ENCODE peak calls at places on chromosomes 6 and 20, in seven cellular contexts. V, J, D, C, Q, E and O are unnamed samples.

GRCh38 chr6:145086197-145086596 is 649.1 kb downstream of the EPM2A start:
- DNase-seq in V (no peak), J (peak), D (no peak), C (no peak), Q (no peak), E (no peak), O (no peak)

GRCh38 chr6:25794784-25795183 is 37.1 kb downstream of the SLC17A1 start:
- DNase-seq in V (no peak), J (no peak), D (no peak), C (no peak), Q (no peak), E (no peak), O (no peak)

GRCh38 chr6:160795716-160796115 is 93.7 kb downstream of the PLG start:
- DNase-seq in V (no peak), J (no peak), D (no peak), C (no peak), Q (no peak), E (no peak), O (no peak)

GRCh38 chr20:38725959-38726848 is 1.9 kb downstream of the SLC32A1 start:
- DNase-seq in V (no peak), J (peak), D (no peak), C (peak), Q (peak), E (peak), O (peak)

GRCh38 chr6:157648561-157648960 is 174.5 kb upstream of the SNX9 start:
- DNase-seq in V (no peak), J (no peak), D (no peak), C (no peak), Q (no peak), E (no peak), O (no peak)

GRCh38 chr20:57400262-57400701 is 9.1 kb downstream of the RBM38 start:
- DNase-seq in V (peak), J (no peak), D (no peak), C (no peak), Q (no peak), E (no peak), O (no peak)

GRCh38 chr6:77926198-77926752 is 273.4 kb downstream of the MEI4 start:
- DNase-seq in V (no peak), J (no peak), D (no peak), C (no peak), Q (no peak), E (no peak), O (no peak)

GRCh38 chr20:33798444-33798843 is 12.7 kb upstream of the CHMP4B start:
- DNase-seq in V (no peak), J (no peak), D (no peak), C (no peak), Q (no peak), E (no peak), O (no peak)

GRCh38 chr20:58722379-58722778 is 29.8 kb downstream of the NPEPL1 start:
- DNase-seq in V (peak), J (no peak), D (no peak), C (no peak), Q (no peak), E (peak), O (no peak)

GRCh38 chr6:33105916-33106871 is 30.4 kb downstream of the HLA-DPB1 start:
- DNase-seq in V (no peak), J (peak), D (no peak), C (no peak), Q (no peak), E (no peak), O (no peak)

GRCh38 chr20:14197097-14197496 is 140.3 kb downstream of the FLRT3 start:
- DNase-seq in V (no peak), J (no peak), D (no peak), C (no peak), Q (no peak), E (no peak), O (no peak)

GRCh38 chr20:54662064-54662463 is 186.7 kb downstream of the DOK5 start:
- DNase-seq in V (no peak), J (no peak), D (no peak), C (no peak), Q (no peak), E (no peak), O (no peak)

GRCh38 chr6:101683884-101684283 is 290.4 kb downstream of the GRIK2 start:
- DNase-seq in V (no peak), J (no peak), D (no peak), C (no peak), Q (no peak), E (no peak), O (no peak)

GRCh38 chr6:138115877-138116660 is 8.8 kb upstream of the PERP start:
- DNase-seq in V (peak), J (peak), D (no peak), C (peak), Q (peak), E (peak), O (no peak)

GRCh38 chr6:95143408-95144180 is 433.7 kb upstream of the MANEA start:
- DNase-seq in V (no peak), J (no peak), D (no peak), C (no peak), Q (no peak), E (no peak), O (no peak)

GRCh38 chr6:137863126-137863996 is 3.7 kb upstream of the TNFAIP3 start:
- DNase-seq in V (no peak), J (no peak), D (no peak), C (no peak), Q (no peak), E (peak), O (no peak)

GRCh38 chr20:23584434-23585199 is 16.3 kb upstream of the CST9L start:
- DNase-seq in V (no peak), J (no peak), D (no peak), C (no peak), Q (no peak), E (no peak), O (no peak)
- TF ChIP-seq POLR2A in V (no peak), J (no peak), D (no peak), C (no peak), Q (no peak), E (no peak), O (no peak)

GRCh38 chr20:3470627-3471396 is at the start of gene ATRN:
- DNase-seq in V (peak), J (peak), D (peak), C (peak), Q (peak), E (peak), O (peak)
- TF ChIP-seq POLR2A in V (peak), J (peak), D (peak), C (peak), Q (no peak), E (peak), O (peak)

GRCh38 chr6:20203561-20204528 is 8.4 kb downstream of the MBOAT1 start:
- DNase-seq in V (no peak), J (no peak), D (no peak), C (no peak), Q (no peak), E (no peak), O (no peak)
- TF ChIP-seq POLR2A in V (no peak), J (no peak), D (no peak), C (no peak), Q (no peak), E (no peak), O (no peak)

GRCh38 chr20:21684671-21685070 is 20.8 kb upstream of the PAX1 start:
- DNase-seq in V (no peak), J (no peak), D (no peak), C (no peak), Q (no peak), E (no peak), O (no peak)
- TF ChIP-seq POLR2A in V (no peak), J (no peak), D (no peak), C (no peak), Q (no peak), E (no peak), O (no peak)